ENCODE peak calls at places on chromosomes 12 and 14, in six cellular contexts. One of them, this sample, is unnamed.

GRCh38 chr12:80778005-80778541 is 61.4 kb downstream of the MYF5 start:
- DNase-seq in AG10803: peak; percentile 95
- DNase-seq in OCI-LY7: no peak
- DNase-seq in transverse colon: peak; percentile 39
- DNase-seq in CD8-positive, alpha-beta T cell: no peak
- DNase-seq in lower leg skin: no peak
- DNase-seq in this sample: peak; percentile 97

GRCh38 chr12:52772188-52772587 is 5.0 kb downstream of the KRT76 start:
- DNase-seq in AG10803: peak; percentile 9
- DNase-seq in OCI-LY7: no peak
- DNase-seq in transverse colon: no peak
- DNase-seq in CD8-positive, alpha-beta T cell: no peak
- DNase-seq in lower leg skin: no peak
- DNase-seq in this sample: no peak

GRCh38 chr12:6361834-6362233 is 13.5 kb downstream of the SCNN1A start:
- DNase-seq in AG10803: no peak
- DNase-seq in OCI-LY7: no peak
- DNase-seq in transverse colon: peak; percentile 84
- DNase-seq in CD8-positive, alpha-beta T cell: no peak
- DNase-seq in lower leg skin: peak; percentile 92
- DNase-seq in this sample: no peak

GRCh38 chr12:57147641-57147944 is 174 bp upstream of the LRP1-AS start:
- DNase-seq in AG10803: peak; percentile 72
- DNase-seq in OCI-LY7: no peak
- DNase-seq in transverse colon: no peak
- DNase-seq in CD8-positive, alpha-beta T cell: no peak
- DNase-seq in lower leg skin: no peak
- DNase-seq in this sample: no peak

GRCh38 chr12:93050026-93050747 is 121.1 kb upstream of the EEA1 start:
- DNase-seq in AG10803: peak; percentile 71
- DNase-seq in OCI-LY7: no peak
- DNase-seq in transverse colon: no peak
- DNase-seq in CD8-positive, alpha-beta T cell: no peak
- DNase-seq in lower leg skin: no peak
- DNase-seq in this sample: no peak

GRCh38 chr12:116295327-116296263 is 18.1 kb upstream of the MED13L start:
- DNase-seq in AG10803: peak; percentile 79
- DNase-seq in OCI-LY7: no peak
- DNase-seq in transverse colon: no peak
- DNase-seq in CD8-positive, alpha-beta T cell: no peak
- DNase-seq in lower leg skin: no peak
- DNase-seq in this sample: no peak

GRCh38 chr14:22002860-22003284 is 329.3 kb upstream of the OR4E1 start:
- DNase-seq in AG10803: no peak
- DNase-seq in OCI-LY7: peak; percentile 31
- DNase-seq in transverse colon: peak; percentile 22
- DNase-seq in CD8-positive, alpha-beta T cell: peak; percentile 39
- DNase-seq in lower leg skin: no peak
- DNase-seq in this sample: no peak

GRCh38 chr12:46915082-46915481 is 89.3 kb upstream of the SLC38A4 start:
- DNase-seq in AG10803: peak; percentile 97
- DNase-seq in OCI-LY7: no peak
- DNase-seq in transverse colon: no peak
- DNase-seq in CD8-positive, alpha-beta T cell: no peak
- DNase-seq in lower leg skin: peak; percentile 86
- DNase-seq in this sample: no peak

GRCh38 chr12:131133015-131133905 is 179.6 kb downstream of the ADGRD1 start:
- DNase-seq in AG10803: peak; percentile 16
- DNase-seq in OCI-LY7: no peak
- DNase-seq in transverse colon: no peak
- DNase-seq in CD8-positive, alpha-beta T cell: no peak
- DNase-seq in lower leg skin: peak; percentile 85
- DNase-seq in this sample: no peak

GRCh38 chr14:104979758-104980591 is 1.8 kb upstream of the AHNAK2 start:
- DNase-seq in AG10803: no peak
- DNase-seq in OCI-LY7: no peak
- DNase-seq in transverse colon: no peak
- DNase-seq in CD8-positive, alpha-beta T cell: no peak
- DNase-seq in lower leg skin: no peak
- DNase-seq in this sample: no peak

GRCh38 chr12:11581179-11581755 is 68.2 kb upstream of the ETV6 start:
- DNase-seq in AG10803: peak; percentile 75
- DNase-seq in OCI-LY7: peak; percentile 86
- DNase-seq in transverse colon: peak; percentile 75
- DNase-seq in CD8-positive, alpha-beta T cell: peak; percentile 16
- DNase-seq in lower leg skin: no peak
- DNase-seq in this sample: no peak

GRCh38 chr14:89240414-89240813 is 176.6 kb downstream of the FOXN3 start:
- DNase-seq in AG10803: peak; percentile 13
- DNase-seq in OCI-LY7: no peak
- DNase-seq in transverse colon: no peak
- DNase-seq in CD8-positive, alpha-beta T cell: no peak
- DNase-seq in lower leg skin: no peak
- DNase-seq in this sample: no peak

GRCh38 chr12:54759751-54760150 is 94.6 kb upstream of the MUCL1 start:
- DNase-seq in AG10803: peak; percentile 11
- DNase-seq in OCI-LY7: peak; percentile 54
- DNase-seq in transverse colon: no peak
- DNase-seq in CD8-positive, alpha-beta T cell: no peak
- DNase-seq in lower leg skin: no peak
- DNase-seq in this sample: no peak

GRCh38 chr14:71021347-71022014 is 114.2 kb downstream of the PCNX1 start:
- DNase-seq in AG10803: peak; percentile 75
- DNase-seq in OCI-LY7: no peak
- DNase-seq in transverse colon: no peak
- DNase-seq in CD8-positive, alpha-beta T cell: no peak
- DNase-seq in lower leg skin: no peak
- DNase-seq in this sample: no peak

GRCh38 chr14:30053103-30053502 is 125.5 kb upstream of the PRKD1 start:
- DNase-seq in AG10803: no peak
- DNase-seq in OCI-LY7: no peak
- DNase-seq in transverse colon: no peak
- DNase-seq in CD8-positive, alpha-beta T cell: no peak
- DNase-seq in lower leg skin: no peak
- DNase-seq in this sample: no peak

GRCh38 chr14:36281309-36281708 is 39.1 kb downstream of the MBIP start:
- DNase-seq in AG10803: no peak
- DNase-seq in OCI-LY7: no peak
- DNase-seq in transverse colon: no peak
- DNase-seq in CD8-positive, alpha-beta T cell: no peak
- DNase-seq in lower leg skin: no peak
- DNase-seq in this sample: no peak

GRCh38 chr12:63013302-63013701 is 78.4 kb upstream of the PPM1H start:
- DNase-seq in AG10803: no peak
- DNase-seq in OCI-LY7: no peak
- DNase-seq in transverse colon: no peak
- DNase-seq in CD8-positive, alpha-beta T cell: no peak
- DNase-seq in lower leg skin: no peak
- DNase-seq in this sample: no peak

GRCh38 chr12:11746024-11746771 is 96.7 kb downstream of the ETV6 start:
- DNase-seq in AG10803: peak; percentile 32
- DNase-seq in OCI-LY7: peak; percentile 51
- DNase-seq in transverse colon: no peak
- DNase-seq in CD8-positive, alpha-beta T cell: no peak
- DNase-seq in lower leg skin: no peak
- DNase-seq in this sample: no peak

GRCh38 chr14:68337279-68337678 is 455.6 kb downstream of the ZFP36L1 start:
- DNase-seq in AG10803: no peak
- DNase-seq in OCI-LY7: peak; percentile 40
- DNase-seq in transverse colon: no peak
- DNase-seq in CD8-positive, alpha-beta T cell: no peak
- DNase-seq in lower leg skin: no peak
- DNase-seq in this sample: no peak

GRCh38 chr12:13152281-13152680 is 44.2 kb upstream of the EMP1 start:
- DNase-seq in AG10803: peak; percentile 76
- DNase-seq in OCI-LY7: no peak
- DNase-seq in transverse colon: no peak
- DNase-seq in CD8-positive, alpha-beta T cell: no peak
- DNase-seq in lower leg skin: no peak
- DNase-seq in this sample: no peak

GRCh38 chr12:116458492-116458891 is 100.7 kb upstream of the MAP1LC3B2 start:
- DNase-seq in AG10803: no peak
- DNase-seq in OCI-LY7: no peak
- DNase-seq in transverse colon: no peak
- DNase-seq in CD8-positive, alpha-beta T cell: no peak
- DNase-seq in lower leg skin: no peak
- DNase-seq in this sample: no peak

GRCh38 chr12:22310276-22310675 is 24.2 kb downstream of the ST8SIA1 start:
- DNase-seq in AG10803: no peak
- DNase-seq in OCI-LY7: no peak
- DNase-seq in transverse colon: no peak
- DNase-seq in CD8-positive, alpha-beta T cell: no peak
- DNase-seq in lower leg skin: no peak
- DNase-seq in this sample: no peak

GRCh38 chr12:49939707-49940106 is 10.8 kb upstream of the AQP2 start:
- DNase-seq in AG10803: no peak
- DNase-seq in OCI-LY7: no peak
- DNase-seq in transverse colon: no peak
- DNase-seq in CD8-positive, alpha-beta T cell: no peak
- DNase-seq in lower leg skin: no peak
- DNase-seq in this sample: no peak

GRCh38 chr12:3491938-3492867 is 1.2 kb downstream of the PRMT8 start:
- DNase-seq in AG10803: peak; percentile 38
- DNase-seq in OCI-LY7: no peak
- DNase-seq in transverse colon: peak; percentile 19
- DNase-seq in CD8-positive, alpha-beta T cell: peak; percentile 4
- DNase-seq in lower leg skin: peak; percentile 82
- DNase-seq in this sample: no peak

GRCh38 chr12:50573271-50573670 is 68.5 kb downstream of the DIP2B start:
- DNase-seq in AG10803: no peak
- DNase-seq in OCI-LY7: no peak
- DNase-seq in transverse colon: no peak
- DNase-seq in CD8-positive, alpha-beta T cell: no peak
- DNase-seq in lower leg skin: no peak
- DNase-seq in this sample: no peak

GRCh38 chr14:76768201-76768656 is 7.0 kb downstream of the VASH1 start:
- DNase-seq in AG10803: no peak
- DNase-seq in OCI-LY7: peak; percentile 8
- DNase-seq in transverse colon: peak; percentile 49
- DNase-seq in CD8-positive, alpha-beta T cell: peak; percentile 56
- DNase-seq in lower leg skin: peak; percentile 80
- DNase-seq in this sample: no peak

DNA sequence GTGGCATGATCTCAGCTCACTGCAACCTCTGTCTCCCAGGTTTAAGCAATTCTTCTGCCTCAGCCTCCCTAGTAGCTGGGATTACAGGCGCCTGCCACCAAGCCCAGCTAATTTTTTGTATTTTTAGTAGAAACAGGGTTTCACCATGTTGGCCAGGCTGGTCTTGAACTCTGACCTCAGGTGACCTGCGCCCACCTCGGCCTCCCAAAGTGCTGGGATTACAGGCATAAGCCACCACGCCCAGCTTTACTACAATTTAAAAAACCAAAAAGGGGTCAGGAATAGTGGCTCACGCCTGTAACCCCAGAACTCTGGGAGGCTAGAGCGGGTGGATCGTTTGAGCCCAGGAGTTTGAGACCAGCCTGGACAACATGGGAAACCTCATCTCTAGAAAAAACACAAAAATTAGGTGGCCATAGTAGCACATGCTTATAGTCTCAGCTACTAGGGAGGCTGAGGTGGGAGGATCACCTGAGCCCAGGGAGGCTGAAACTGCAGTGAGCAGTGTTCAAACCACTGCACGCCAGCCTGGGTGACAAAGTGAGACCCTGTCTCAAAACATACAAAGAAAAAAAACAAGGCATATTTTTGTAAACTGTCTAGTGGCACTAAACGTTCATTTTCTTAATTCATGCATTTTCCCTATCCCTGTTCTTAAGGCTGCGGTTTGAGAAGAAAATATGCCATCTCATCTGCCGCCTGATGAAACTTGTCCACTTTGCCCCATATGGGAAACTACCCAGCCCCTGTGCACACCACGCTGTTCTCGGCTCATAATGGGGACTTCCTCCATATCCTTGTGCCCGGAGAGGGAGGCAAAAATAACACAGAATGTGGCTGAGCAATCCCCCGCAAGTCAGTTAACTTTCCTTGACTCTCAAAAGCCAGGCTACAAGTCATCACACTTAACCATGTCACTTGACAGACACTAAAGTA is 4.3 kb downstream of the RILPL2 start:
- DNase-seq in AG10803: peak; percentile 35
- DNase-seq in OCI-LY7: peak; percentile 47
- DNase-seq in transverse colon: no peak
- DNase-seq in CD8-positive, alpha-beta T cell: no peak
- DNase-seq in lower leg skin: no peak
- DNase-seq in this sample: no peak
- H3K4me3 ChIP-seq in AG10803: peak overlapping the region; percentile 12
- H3K4me3 ChIP-seq in OCI-LY7: peak overlapping the region; percentile 88
- H3K4me3 ChIP-seq in transverse colon: no peak overlapping the region
- H3K4me3 ChIP-seq in CD8-positive, alpha-beta T cell: no peak overlapping the region
- H3K4me3 ChIP-seq in lower leg skin: no peak overlapping the region
- H3K4me3 ChIP-seq in this sample: peak overlapping the region; percentile 49

GRCh38 chr12:31965090-31965489 is 5.9 kb downstream of the RESF1 start:
- DNase-seq in AG10803: no peak
- DNase-seq in OCI-LY7: no peak
- DNase-seq in transverse colon: no peak
- DNase-seq in CD8-positive, alpha-beta T cell: no peak
- DNase-seq in lower leg skin: no peak
- DNase-seq in this sample: no peak
- H3K4me3 ChIP-seq in AG10803: no peak overlapping the region
- H3K4me3 ChIP-seq in OCI-LY7: no peak overlapping the region
- H3K4me3 ChIP-seq in transverse colon: no peak overlapping the region
- H3K4me3 ChIP-seq in CD8-positive, alpha-beta T cell: peak overlapping the region; percentile 27
- H3K4me3 ChIP-seq in lower leg skin: no peak overlapping the region
- H3K4me3 ChIP-seq in this sample: no peak overlapping the region

GRCh38 chr12:75725505-75726120 is 214.2 kb upstream of the KRR1 start:
- DNase-seq in AG10803: peak; percentile 53
- DNase-seq in OCI-LY7: no peak
- DNase-seq in transverse colon: no peak
- DNase-seq in CD8-positive, alpha-beta T cell: no peak
- DNase-seq in lower leg skin: no peak
- DNase-seq in this sample: no peak
- H3K4me3 ChIP-seq in AG10803: no peak overlapping the region
- H3K4me3 ChIP-seq in OCI-LY7: no peak overlapping the region
- H3K4me3 ChIP-seq in transverse colon: no peak overlapping the region
- H3K4me3 ChIP-seq in CD8-positive, alpha-beta T cell: no peak overlapping the region
- H3K4me3 ChIP-seq in lower leg skin: no peak overlapping the region
- H3K4me3 ChIP-seq in this sample: no peak overlapping the region

GRCh38 chr12:120654656-120655055 is 14.2 kb downstream of the CABP1 start:
- DNase-seq in AG10803: no peak
- DNase-seq in OCI-LY7: no peak
- DNase-seq in transverse colon: peak; percentile 36
- DNase-seq in CD8-positive, alpha-beta T cell: no peak
- DNase-seq in lower leg skin: peak; percentile 90
- DNase-seq in this sample: no peak

GRCh38 chr12:120652671-120653435 is 12.4 kb downstream of the CABP1 start:
- DNase-seq in AG10803: no peak
- DNase-seq in OCI-LY7: no peak
- DNase-seq in transverse colon: no peak
- DNase-seq in CD8-positive, alpha-beta T cell: no peak
- DNase-seq in lower leg skin: no peak
- DNase-seq in this sample: no peak

GRCh38 chr12:120651821-120652220 is 11.4 kb downstream of the CABP1 start:
- DNase-seq in AG10803: peak; percentile 26
- DNase-seq in OCI-LY7: no peak
- DNase-seq in transverse colon: no peak
- DNase-seq in CD8-positive, alpha-beta T cell: no peak
- DNase-seq in lower leg skin: no peak
- DNase-seq in this sample: no peak

GRCh38 chr12:120656008-120656407 is 15.6 kb downstream of the CABP1 start:
- DNase-seq in AG10803: no peak
- DNase-seq in OCI-LY7: no peak
- DNase-seq in transverse colon: no peak
- DNase-seq in CD8-positive, alpha-beta T cell: no peak
- DNase-seq in lower leg skin: no peak
- DNase-seq in this sample: no peak

GRCh38 chr12:120653611-120654010 is 13.2 kb downstream of the CABP1 start:
- DNase-seq in AG10803: no peak
- DNase-seq in OCI-LY7: no peak
- DNase-seq in transverse colon: no peak
- DNase-seq in CD8-positive, alpha-beta T cell: no peak
- DNase-seq in lower leg skin: no peak
- DNase-seq in this sample: no peak
- H3K4me3 ChIP-seq in AG10803: no peak overlapping the region
- H3K4me3 ChIP-seq in OCI-LY7: no peak overlapping the region
- H3K4me3 ChIP-seq in transverse colon: no peak overlapping the region
- H3K4me3 ChIP-seq in CD8-positive, alpha-beta T cell: no peak overlapping the region
- H3K4me3 ChIP-seq in lower leg skin: no peak overlapping the region
- H3K4me3 ChIP-seq in this sample: no peak overlapping the region